ENCODE peak calls at places on chromosomes 16 and 17, in six cellular contexts. One of them, this sample, is unnamed.

GRCh38 chr17:35694906-35695305 is 36.5 kb upstream of the RASL10B start:
- DNase-seq in transverse colon: no peak
- DNase-seq in ascending aorta: no peak
- DNase-seq in ovary: no peak
- DNase-seq in A549: no peak
- DNase-seq in psoas muscle: no peak
- DNase-seq in this sample: no peak

GRCh38 chr16:79776243-79776884 is 175.8 kb upstream of the MAF start:
- DNase-seq in transverse colon: peak
- DNase-seq in ascending aorta: no peak
- DNase-seq in psoas muscle: peak
- DNase-seq in A549: no peak
- DNase-seq in ovary: peak
- DNase-seq in this sample: no peak

GRCh38 chr16:28915181-28915580 is 9.9 kb downstream of the RABEP2 start:
- DNase-seq in ascending aorta: no peak
- DNase-seq in transverse colon: no peak
- DNase-seq in ovary: no peak
- DNase-seq in A549: no peak
- DNase-seq in psoas muscle: no peak
- DNase-seq in this sample: no peak

GRCh38 chr17:69326302-69327059 is 452 bp downstream of the ABCA5 start:
- DNase-seq in psoas muscle: no peak
- DNase-seq in transverse colon: no peak
- DNase-seq in A549: no peak
- DNase-seq in ovary: no peak
- DNase-seq in ascending aorta: no peak
- DNase-seq in this sample: peak

GRCh38 chr17:19409509-19409908 is 1.5 kb upstream of the RNF112 start:
- DNase-seq in ascending aorta: no peak
- DNase-seq in ovary: no peak
- DNase-seq in A549: no peak
- DNase-seq in transverse colon: no peak
- DNase-seq in psoas muscle: no peak
- DNase-seq in this sample: no peak

GRCh38 chr17:66555605-66556004 is 253.2 kb downstream of the PRKCA start:
- DNase-seq in ascending aorta: no peak
- DNase-seq in A549: no peak
- DNase-seq in ovary: no peak
- DNase-seq in transverse colon: no peak
- DNase-seq in psoas muscle: no peak
- DNase-seq in this sample: no peak

GRCh38 chr17:64133546-64134215 is 3.7 kb upstream of the ERN1 start:
- DNase-seq in ovary: no peak
- DNase-seq in A549: peak
- DNase-seq in psoas muscle: no peak
- DNase-seq in ascending aorta: no peak
- DNase-seq in transverse colon: no peak
- DNase-seq in this sample: peak

GRCh38 chr16:74766729-74767128 is 7.9 kb downstream of the FA2H start:
- DNase-seq in transverse colon: no peak
- DNase-seq in psoas muscle: no peak
- DNase-seq in A549: no peak
- DNase-seq in ascending aorta: no peak
- DNase-seq in ovary: no peak
- DNase-seq in this sample: no peak

GRCh38 chr16:85821441-85821901 is 22.0 kb downstream of the COX4I1 start:
- DNase-seq in ovary: peak
- DNase-seq in ascending aorta: no peak
- DNase-seq in psoas muscle: peak
- DNase-seq in transverse colon: peak
- DNase-seq in A549: peak
- DNase-seq in this sample: peak

GRCh38 chr16:50007744-50008143 is 17.3 kb upstream of the CNEP1R1 start:
- DNase-seq in psoas muscle: no peak
- DNase-seq in A549: no peak
- DNase-seq in transverse colon: no peak
- DNase-seq in ovary: no peak
- DNase-seq in ascending aorta: no peak
- DNase-seq in this sample: no peak

GRCh38 chr17:1998426-1998784 is 26.7 kb downstream of the RTN4RL1 start:
- DNase-seq in ovary: no peak
- DNase-seq in transverse colon: peak
- DNase-seq in psoas muscle: peak
- DNase-seq in ascending aorta: no peak
- DNase-seq in A549: no peak
- DNase-seq in this sample: no peak

GRCh38 chr17:64262422-64263260 is at the start of gene TEX2:
- DNase-seq in ovary: peak
- DNase-seq in ascending aorta: no peak
- DNase-seq in transverse colon: peak
- DNase-seq in A549: peak
- DNase-seq in psoas muscle: peak
- DNase-seq in this sample: no peak

GRCh38 chr16:85192736-85193493 is 80.6 kb upstream of the CIBAR2 start:
- DNase-seq in ovary: no peak
- DNase-seq in A549: no peak
- DNase-seq in transverse colon: no peak
- DNase-seq in psoas muscle: no peak
- DNase-seq in ascending aorta: no peak
- DNase-seq in this sample: no peak

GRCh38 chr17:44940321-44940720 is 7.3 kb downstream of the KIF18B start:
- DNase-seq in ascending aorta: no peak
- DNase-seq in A549: peak
- DNase-seq in ovary: no peak
- DNase-seq in transverse colon: no peak
- DNase-seq in psoas muscle: no peak
- DNase-seq in this sample: no peak

GRCh38 chr17:2814499-2815341 is 18.5 kb downstream of the RAP1GAP2 start:
- DNase-seq in ascending aorta: no peak
- DNase-seq in psoas muscle: no peak
- DNase-seq in A549: no peak
- DNase-seq in transverse colon: peak
- DNase-seq in ovary: no peak
- DNase-seq in this sample: no peak

GRCh38 chr16:12079411-12079965 is 103.0 kb downstream of the SNX29 start:
- DNase-seq in psoas muscle: no peak
- DNase-seq in A549: no peak
- DNase-seq in ascending aorta: no peak
- DNase-seq in ovary: no peak
- DNase-seq in transverse colon: no peak
- DNase-seq in this sample: no peak

GRCh38 chr17:45964634-45965033 is 34.4 kb upstream of the STH start:
- DNase-seq in ovary: no peak
- DNase-seq in transverse colon: no peak
- DNase-seq in psoas muscle: no peak
- DNase-seq in ascending aorta: no peak
- DNase-seq in A549: no peak
- DNase-seq in this sample: no peak

GRCh38 chr16:53784312-53784711 is 80.4 kb downstream of the FTO start:
- DNase-seq in transverse colon: no peak
- DNase-seq in ascending aorta: no peak
- DNase-seq in ovary: no peak
- DNase-seq in A549: no peak
- DNase-seq in psoas muscle: no peak
- DNase-seq in this sample: no peak
- H3K27ac ChIP-seq in transverse colon: no peak
- H3K27ac ChIP-seq in ascending aorta: no peak
- H3K27ac ChIP-seq in ovary: no peak
- H3K27ac ChIP-seq in A549: peak
- H3K27ac ChIP-seq in psoas muscle: no peak
- H3K27ac ChIP-seq in this sample: no peak

DNA sequence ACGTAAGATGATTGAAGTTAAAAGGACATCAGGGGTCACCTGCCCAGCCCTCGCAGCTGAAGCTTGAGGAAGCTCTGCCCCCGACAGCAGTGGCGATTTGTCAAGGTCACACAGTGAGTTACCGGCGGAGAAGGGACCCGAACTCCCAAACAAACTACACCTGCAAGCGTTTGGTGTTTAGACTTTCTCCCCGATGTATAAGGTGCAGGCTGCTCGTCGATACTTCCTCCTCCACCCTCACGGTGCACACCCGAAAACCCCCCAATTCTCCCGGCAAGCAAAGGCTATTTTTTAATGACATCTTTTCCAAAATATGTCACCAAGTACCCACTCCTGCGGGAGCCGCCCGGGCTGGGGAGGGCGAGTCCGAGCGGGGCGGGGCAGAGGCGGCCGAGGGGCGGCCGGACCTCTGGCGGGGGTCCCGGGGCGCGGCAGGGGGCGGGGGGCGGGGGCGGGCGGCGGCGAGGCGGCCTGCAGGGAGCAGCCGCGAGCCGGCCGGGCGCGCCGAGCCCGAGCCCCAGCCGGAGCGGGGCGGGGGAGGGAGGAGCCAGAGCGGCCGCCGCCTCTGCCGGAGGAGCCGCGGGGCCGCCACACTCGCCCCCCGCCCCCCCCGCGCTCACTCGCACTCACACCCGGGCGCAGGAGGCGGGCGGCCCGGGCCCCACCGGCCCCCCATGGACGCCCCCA is at the start of gene THRA:
- DNase-seq in psoas muscle: peak
- DNase-seq in A549: peak
- DNase-seq in ovary: peak
- DNase-seq in transverse colon: peak
- DNase-seq in ascending aorta: no peak
- DNase-seq in this sample: no peak
- H3K27ac ChIP-seq in psoas muscle: peak
- H3K27ac ChIP-seq in A549: peak
- H3K27ac ChIP-seq in ovary: peak
- H3K27ac ChIP-seq in transverse colon: peak
- H3K27ac ChIP-seq in ascending aorta: peak
- H3K27ac ChIP-seq in this sample: peak

GRCh38 chr16:68779891-68780290 is 42.8 kb downstream of the CDH1 start:
- DNase-seq in ovary: no peak
- DNase-seq in ascending aorta: no peak
- DNase-seq in transverse colon: no peak
- DNase-seq in psoas muscle: no peak
- DNase-seq in A549: no peak
- DNase-seq in this sample: no peak

GRCh38 chr16:68784226-68784625 is 47.1 kb downstream of the CDH1 start:
- DNase-seq in A549: no peak
- DNase-seq in psoas muscle: no peak
- DNase-seq in transverse colon: no peak
- DNase-seq in ascending aorta: no peak
- DNase-seq in ovary: no peak
- DNase-seq in this sample: no peak

GRCh38 chr16:68784721-68785120 is 47.6 kb downstream of the CDH1 start:
- DNase-seq in ascending aorta: no peak
- DNase-seq in ovary: no peak
- DNase-seq in psoas muscle: no peak
- DNase-seq in transverse colon: no peak
- DNase-seq in A549: no peak
- DNase-seq in this sample: no peak

GRCh38 chr16:68782198-68783174 is 45.4 kb downstream of the CDH1 start:
- DNase-seq in ovary: no peak
- DNase-seq in A549: no peak
- DNase-seq in transverse colon: no peak
- DNase-seq in psoas muscle: no peak
- DNase-seq in ascending aorta: no peak
- DNase-seq in this sample: no peak

DNA sequence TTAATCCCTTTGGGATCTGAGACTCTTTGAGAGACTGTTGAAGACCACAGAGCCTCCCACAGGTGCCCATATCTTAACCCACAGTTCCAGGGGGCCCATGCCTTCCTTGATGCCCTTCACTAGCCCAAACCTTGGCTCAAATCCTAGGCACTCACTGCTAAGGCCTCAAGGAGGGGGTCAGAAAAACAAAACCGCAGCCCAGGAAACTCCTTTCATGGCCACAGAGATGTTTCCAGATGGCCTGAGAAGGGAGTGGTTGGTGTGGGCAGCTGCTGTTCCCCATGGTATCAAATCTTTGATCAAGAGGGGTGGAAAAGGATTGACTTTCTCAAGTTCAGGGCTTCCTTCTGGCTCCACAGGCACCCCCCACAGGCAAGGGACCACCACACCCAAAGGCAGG is 44.7 kb downstream of the CDH1 start:
- DNase-seq in ascending aorta: no peak
- DNase-seq in transverse colon: no peak
- DNase-seq in A549: no peak
- DNase-seq in psoas muscle: no peak
- DNase-seq in ovary: no peak
- DNase-seq in this sample: no peak
- H3K27ac ChIP-seq in ascending aorta: no peak
- H3K27ac ChIP-seq in transverse colon: no peak
- H3K27ac ChIP-seq in A549: no peak
- H3K27ac ChIP-seq in psoas muscle: no peak
- H3K27ac ChIP-seq in ovary: no peak
- H3K27ac ChIP-seq in this sample: no peak

GRCh38 chr17:58333396-58334207 is 5.0 kb upstream of the TSPOAP1 start:
- DNase-seq in psoas muscle: no peak
- DNase-seq in ovary: no peak
- DNase-seq in ascending aorta: no peak
- DNase-seq in transverse colon: no peak
- DNase-seq in A549: no peak
- DNase-seq in this sample: no peak

GRCh38 chr17:58332720-58333395 is 4.3 kb upstream of the TSPOAP1 start:
- DNase-seq in ovary: no peak
- DNase-seq in A549: no peak
- DNase-seq in ascending aorta: no peak
- DNase-seq in psoas muscle: no peak
- DNase-seq in transverse colon: no peak
- DNase-seq in this sample: no peak

GRCh38 chr17:58330544-58330996 is 2.0 kb upstream of the TSPOAP1 start:
- DNase-seq in ascending aorta: no peak
- DNase-seq in ovary: no peak
- DNase-seq in psoas muscle: no peak
- DNase-seq in transverse colon: no peak
- DNase-seq in A549: no peak
- DNase-seq in this sample: no peak

GRCh38 chr17:58330997-58331814 is 2.6 kb upstream of the TSPOAP1 start:
- DNase-seq in transverse colon: peak
- DNase-seq in ascending aorta: no peak
- DNase-seq in ovary: no peak
- DNase-seq in psoas muscle: no peak
- DNase-seq in A549: no peak
- DNase-seq in this sample: no peak

DNA sequence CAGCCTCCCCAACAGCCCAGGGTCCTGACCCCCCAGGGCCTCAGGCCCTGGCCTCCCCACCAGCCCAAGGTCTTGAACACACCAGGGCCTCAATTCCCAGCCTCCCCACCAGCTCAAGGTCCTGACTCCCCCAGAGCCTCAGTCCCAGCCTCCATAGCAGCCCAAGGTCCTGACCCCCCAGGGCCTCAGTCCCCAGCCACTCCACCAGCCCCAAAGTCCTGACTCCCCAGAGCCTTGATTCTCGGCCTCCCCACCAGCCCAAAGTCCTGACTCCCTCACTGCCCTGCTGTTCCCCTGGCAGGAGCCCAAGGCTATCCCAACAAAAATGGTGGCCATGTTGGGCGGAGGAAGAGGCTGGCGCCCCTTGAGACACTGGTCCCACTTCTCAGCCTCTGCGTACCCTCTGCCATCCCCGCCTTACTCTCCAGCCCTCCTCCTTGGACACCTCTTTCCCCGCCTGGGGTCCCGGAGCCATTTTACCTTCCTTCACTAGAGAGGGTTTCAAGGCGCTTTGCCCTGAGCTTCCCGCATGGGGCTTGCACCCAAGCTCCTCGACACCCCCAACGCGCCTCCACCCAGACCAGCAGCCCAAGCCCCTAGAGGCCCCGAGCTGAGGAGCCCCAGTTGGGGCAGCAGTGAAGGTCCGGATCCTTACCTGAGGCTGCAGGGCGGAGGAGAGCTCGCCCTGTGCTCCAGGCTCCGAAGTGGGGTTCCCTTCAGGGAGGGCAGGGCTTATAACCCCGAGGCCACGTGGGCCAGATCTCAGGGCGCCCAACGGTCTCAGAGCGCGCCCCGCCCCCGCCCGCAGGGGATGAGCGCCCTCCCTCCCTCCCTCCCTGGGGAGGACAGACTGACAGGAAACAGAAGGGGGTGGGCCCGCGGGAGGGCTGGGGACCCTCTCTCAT is 3.5 kb upstream of the TSPOAP1 start:
- DNase-seq in ovary: no peak
- DNase-seq in transverse colon: peak
- DNase-seq in ascending aorta: peak
- DNase-seq in A549: no peak
- DNase-seq in psoas muscle: peak
- DNase-seq in this sample: no peak
- H3K27ac ChIP-seq in ovary: no peak
- H3K27ac ChIP-seq in transverse colon: peak
- H3K27ac ChIP-seq in ascending aorta: peak
- H3K27ac ChIP-seq in A549: peak
- H3K27ac ChIP-seq in psoas muscle: no peak
- H3K27ac ChIP-seq in this sample: no peak

This sample was measured in neuronal stem cell.